ENCODE peak calls at places on chromosomes 3 and 15, in ten cellular contexts. W is pancreas; L is mucosa of descending colon; H is ELF-1; V is midbrain; G is fibroblast of pulmonary artery; J is stimulated activated CD4-positive, alpha-beta T cell treated with anti-CD3 and anti-CD28 coated beads, Interleukin-12 subunit alpha, Interleukin-12 subunit beta, amount 100 ng/mL, for 24 hours; T is left cardiac atrium; F is PC-3; R is activated CD4-positive, alpha-beta T cell treated with anti-CD3 and anti-CD28 coated beads, Interleukin-2, amount 50 U/mL, for 24 hours. D is an unnamed sample.

GRCh38 chr3:189330066-189330465 is 158.3 kb downstream of the TPRG1 start:
- DNase-seq in W (no peak), L (no peak), H (no peak), V (no peak), G (no peak), J (no peak), T (no peak), F (no peak), R (no peak), D (no peak)

GRCh38 chr3:46380471-46381215 is 9.9 kb downstream of the CCR5 start:
- DNase-seq in W (no peak), L (no peak), H (no peak), V (no peak), G (no peak), J (no peak), T (no peak), F (no peak), R (no peak), D (no peak)

GRCh38 chr3:65526656-65527055 is 512.1 kb downstream of the MAGI1 start:
- DNase-seq in W (no peak), L (no peak), H (no peak), V (no peak), G (no peak), J (no peak), T (no peak), F (no peak), R (no peak), D (no peak)

GRCh38 chr15:42069025-42069424 is 25.3 kb downstream of the PLA2G4D start:
- DNase-seq in W (no peak), L (no peak), H (no peak), V (no peak), G (no peak), J (no peak), T (no peak), F (no peak), R (no peak), D (no peak)

GRCh38 chr15:63818191-63818590 is 15.6 kb downstream of the HERC1 start:
- DNase-seq in W (no peak), L (no peak), H (no peak), V (no peak), G (peak; percentile 75), J (no peak), T (no peak), F (no peak), R (no peak), D (no peak)

GRCh38 chr15:66565141-66565595 is 630 bp downstream of the LCTL start:
- DNase-seq in W (no peak), L (no peak), H (no peak), V (no peak), G (no peak), J (no peak), T (no peak), F (no peak), R (no peak), D (no peak)

GRCh38 chr3:38782148-38782547 is 33.9 kb downstream of the SCN10A start:
- DNase-seq in W (no peak), L (no peak), H (peak; percentile 46), V (no peak), G (no peak), J (no peak), T (no peak), F (peak; percentile 17), R (no peak), D (no peak)

GRCh38 chr3:50610181-50610971 is 1.2 kb downstream of the CISH start:
- DNase-seq in W (peak; percentile 92), L (peak; percentile 90), H (no peak), V (no peak), G (no peak), J (no peak), T (peak; percentile 41), F (no peak), R (no peak), D (no peak)

GRCh38 chr3:27659279-27660021 is 62.7 kb downstream of the EOMES start:
- DNase-seq in W (no peak), L (peak; percentile 74), H (peak; percentile 73), V (peak; percentile 26), G (peak; percentile 65), J (peak; percentile 18), T (peak; percentile 70), F (peak; percentile 72), R (no peak), D (peak; percentile 14)

GRCh38 chr3:165837058-165837525 is at the start of gene BCHE:
- DNase-seq in W (no peak), L (no peak), H (peak; percentile 3), V (peak; percentile 70), G (peak; percentile 86), J (no peak), T (peak; percentile 45), F (peak; percentile 38), R (no peak), D (no peak)

GRCh38 chr3:74575857-74576256 is 38.6 kb downstream of the CNTN3 start:
- DNase-seq in W (no peak), L (no peak), H (peak; percentile 0), V (no peak), G (no peak), J (no peak), T (no peak), F (no peak), R (no peak), D (no peak)

GRCh38 chr3:134008630-134009156 is 21.0 kb downstream of the SLCO2A1 start:
- DNase-seq in W (no peak), L (no peak), H (peak; percentile 42), V (no peak), G (peak; percentile 82), J (no peak), T (no peak), F (peak; percentile 90), R (no peak), D (no peak)

GRCh38 chr3:35651888-35652287 is 12.6 kb downstream of the ARPP21 start:
- DNase-seq in W (no peak), L (no peak), H (no peak), V (no peak), G (peak; percentile 32), J (no peak), T (no peak), F (peak; percentile 66), R (no peak), D (no peak)

GRCh38 chr3:32216172-32216783 is 22.2 kb upstream of the CMTM8 start:
- DNase-seq in W (no peak), L (peak; percentile 54), H (no peak), V (no peak), G (no peak), J (no peak), T (no peak), F (no peak), R (no peak), D (no peak)

GRCh38 chr15:55774113-55774970 is 31.4 kb upstream of the PRTG start:
- DNase-seq in W (no peak), L (peak; percentile 48), H (peak; percentile 91), V (no peak), G (peak; percentile 30), J (peak; percentile 47), T (peak; percentile 32), F (peak; percentile 60), R (peak; percentile 7), D (peak; percentile 14)

GRCh38 chr3:45381168-45381852 is 7.1 kb upstream of the LARS2 start:
- DNase-seq in W (no peak), L (peak; percentile 51), H (no peak), V (no peak), G (no peak), J (peak; percentile 0), T (peak; percentile 35), F (no peak), R (no peak), D (no peak)

GRCh38 chr3:172094621-172095557 is 55.5 kb downstream of the FNDC3B start:
- DNase-seq in W (no peak), L (peak; percentile 53), H (no peak), V (no peak), G (no peak), J (no peak), T (no peak), F (no peak), R (no peak), D (no peak)

GRCh38 chr3:52242039-52242438 is 3.1 kb upstream of the TWF2 start:
- DNase-seq in W (no peak), L (no peak), H (no peak), V (no peak), G (no peak), J (no peak), T (no peak), F (no peak), R (no peak), D (no peak)

GRCh38 chr3:88188436-88188835 is 38.7 kb downstream of the C3orf38 start:
- DNase-seq in W (no peak), L (no peak), H (peak; percentile 44), V (peak; percentile 63), G (peak; percentile 20), J (no peak), T (no peak), F (peak; percentile 36), R (no peak), D (no peak)

GRCh38 chr3:54355795-54356194 is 233.4 kb downstream of the CACNA2D3 start:
- DNase-seq in W (no peak), L (no peak), H (no peak), V (no peak), G (no peak), J (no peak), T (no peak), F (no peak), R (no peak), D (no peak)

GRCh38 chr15:39102431-39102830 is 478.4 kb upstream of the THBS1 start:
- DNase-seq in W (no peak), L (no peak), H (no peak), V (no peak), G (no peak), J (no peak), T (no peak), F (no peak), R (no peak), D (no peak)

GRCh38 chr15:51011212-51011611 is 83.5 kb downstream of the TNFAIP8L3 start:
- DNase-seq in W (no peak), L (no peak), H (no peak), V (no peak), G (no peak), J (no peak), T (no peak), F (no peak), R (no peak), D (no peak)

GRCh38 chr15:58058068-58058467 is 7.4 kb downstream of the ALDH1A2 start:
- DNase-seq in W (no peak), L (no peak), H (no peak), V (no peak), G (no peak), J (no peak), T (no peak), F (no peak), R (no peak), D (no peak)

GRCh38 chr15:92636950-92637481 is 18.6 kb downstream of the FAM174B start:
- DNase-seq in W (peak; percentile 96), L (peak; percentile 66), H (peak; percentile 76), V (no peak), G (no peak), J (no peak), T (no peak), F (peak; percentile 84), R (no peak), D (no peak)

GRCh38 chr15:31250033-31250432 is 76.6 kb upstream of the KLF13 start:
- DNase-seq in W (no peak), L (peak; percentile 10), H (no peak), V (no peak), G (no peak), J (no peak), T (no peak), F (no peak), R (no peak), D (no peak)

GRCh38 chr3:183161552-183162345 is 785 bp downstream of the LAMP3 start:
- DNase-seq in W (peak; percentile 52), L (peak; percentile 33), H (peak; percentile 70), V (no peak), G (no peak), J (no peak), T (no peak), F (no peak), R (no peak), D (no peak)

GRCh38 chr3:129486057-129487035 is 42.1 kb upstream of the RHO start:
- DNase-seq in W (no peak), L (no peak), H (peak; percentile 57), V (no peak), G (peak; percentile 89), J (no peak), T (no peak), F (peak; percentile 43), R (no peak), D (no peak)

GRCh38 chr3:178967184-178967532 is 104.5 kb downstream of the ZMAT3 start:
- DNase-seq in W (no peak), L (no peak), H (no peak), V (peak; percentile 58), G (no peak), J (no peak), T (no peak), F (no peak), R (no peak), D (no peak)

D was measured in T-helper 1 cell.